ENCODE peak calls at places on chromosomes 3 and 15, in six cellular contexts. One of them, this sample, is unnamed.

GRCh38 chr3:82938821-82939328 is 1177.4 kb upstream of the GBE1 start:
- DNase-seq in Peyer's patch: peak
- DNase-seq in uterus: no peak
- DNase-seq in A549: no peak
- DNase-seq in stomach: no peak
- DNase-seq in ovary: no peak
- DNase-seq in this sample: no peak

GRCh38 chr3:121654493-121655385 is 6.0 kb downstream of the HCLS1 start:
- DNase-seq in Peyer's patch: no peak
- DNase-seq in uterus: no peak
- DNase-seq in A549: no peak
- DNase-seq in stomach: no peak
- DNase-seq in ovary: no peak
- DNase-seq in this sample: no peak

GRCh38 chr3:46942481-46943236 is 33.9 kb downstream of the CCDC12 start:
- DNase-seq in Peyer's patch: no peak
- DNase-seq in uterus: no peak
- DNase-seq in A549: no peak
- DNase-seq in stomach: no peak
- DNase-seq in ovary: no peak
- DNase-seq in this sample: no peak

GRCh38 chr3:21785765-21786453 is 34.9 kb upstream of the ZNF385D start:
- DNase-seq in Peyer's patch: no peak
- DNase-seq in uterus: no peak
- DNase-seq in A549: no peak
- DNase-seq in stomach: no peak
- DNase-seq in ovary: no peak
- DNase-seq in this sample: no peak

GRCh38 chr3:54999159-54999558 is 71.3 kb upstream of the LRTM1 start:
- DNase-seq in Peyer's patch: no peak
- DNase-seq in uterus: peak
- DNase-seq in A549: peak
- DNase-seq in stomach: no peak
- DNase-seq in ovary: no peak
- DNase-seq in this sample: no peak

GRCh38 chr3:100537646-100538338 is 45.4 kb downstream of the TMEM45A start:
- DNase-seq in Peyer's patch: no peak
- DNase-seq in uterus: no peak
- DNase-seq in A549: no peak
- DNase-seq in stomach: no peak
- DNase-seq in ovary: no peak
- DNase-seq in this sample: no peak

GRCh38 chr3:19866751-19867347 is 67.2 kb downstream of the EFHB start:
- DNase-seq in Peyer's patch: peak
- DNase-seq in uterus: peak
- DNase-seq in A549: peak
- DNase-seq in stomach: peak
- DNase-seq in ovary: peak
- DNase-seq in this sample: peak

GRCh38 chr15:85494035-85494793 is 113.8 kb downstream of the AKAP13 start:
- DNase-seq in Peyer's patch: peak
- DNase-seq in uterus: no peak
- DNase-seq in A549: peak
- DNase-seq in stomach: no peak
- DNase-seq in ovary: no peak
- DNase-seq in this sample: peak

GRCh38 chr3:32384938-32385337 is 6.7 kb upstream of the CMTM7 start:
- DNase-seq in Peyer's patch: no peak
- DNase-seq in uterus: no peak
- DNase-seq in A549: no peak
- DNase-seq in stomach: no peak
- DNase-seq in ovary: no peak
- DNase-seq in this sample: no peak

GRCh38 chr15:51846463-51847230 is 17.2 kb downstream of the TMOD3 start:
- DNase-seq in Peyer's patch: no peak
- DNase-seq in uterus: no peak
- DNase-seq in A549: no peak
- DNase-seq in stomach: no peak
- DNase-seq in ovary: no peak
- DNase-seq in this sample: no peak

GRCh38 chr3:169454823-169455222 is 208.7 kb downstream of the MECOM start:
- DNase-seq in Peyer's patch: no peak
- DNase-seq in uterus: no peak
- DNase-seq in A549: no peak
- DNase-seq in stomach: no peak
- DNase-seq in ovary: no peak
- DNase-seq in this sample: no peak

GRCh38 chr3:45056608-45057301 is 30.7 kb downstream of the CLEC3B start:
- DNase-seq in Peyer's patch: no peak
- DNase-seq in uterus: no peak
- DNase-seq in A549: no peak
- DNase-seq in stomach: no peak
- DNase-seq in ovary: no peak
- DNase-seq in this sample: peak

GRCh38 chr3:63193647-63194046 is 84.5 kb upstream of the SYNPR start:
- DNase-seq in Peyer's patch: no peak
- DNase-seq in uterus: no peak
- DNase-seq in A549: no peak
- DNase-seq in stomach: no peak
- DNase-seq in ovary: no peak
- DNase-seq in this sample: no peak

GRCh38 chr3:195268608-195269309 is 2.2 kb downstream of the XXYLT1 start:
- DNase-seq in Peyer's patch: no peak
- DNase-seq in uterus: no peak
- DNase-seq in A549: no peak
- DNase-seq in stomach: no peak
- DNase-seq in ovary: no peak
- DNase-seq in this sample: no peak

GRCh38 chr3:179309225-179310109 is 13.4 kb upstream of the ZNF639 start:
- DNase-seq in Peyer's patch: no peak
- DNase-seq in uterus: no peak
- DNase-seq in A549: no peak
- DNase-seq in stomach: no peak
- DNase-seq in ovary: no peak
- DNase-seq in this sample: no peak

GRCh38 chr3:171190668-171191067 is 164.1 kb upstream of the SLC2A2 start:
- DNase-seq in Peyer's patch: no peak
- DNase-seq in uterus: no peak
- DNase-seq in A549: peak
- DNase-seq in stomach: no peak
- DNase-seq in ovary: no peak
- DNase-seq in this sample: no peak

GRCh38 chr3:186432189-186432588 is 70.2 kb upstream of the DGKG start:
- DNase-seq in Peyer's patch: no peak
- DNase-seq in uterus: no peak
- DNase-seq in A549: no peak
- DNase-seq in stomach: no peak
- DNase-seq in ovary: no peak
- DNase-seq in this sample: peak

GRCh38 chr3:23950303-23950702 is 5.2 kb downstream of the NR1D2 start:
- DNase-seq in Peyer's patch: no peak
- DNase-seq in uterus: no peak
- DNase-seq in A549: no peak
- DNase-seq in stomach: no peak
- DNase-seq in ovary: no peak
- DNase-seq in this sample: no peak

GRCh38 chr15:36601497-36601932 is 22.1 kb downstream of the CDIN1 start:
- DNase-seq in Peyer's patch: no peak
- DNase-seq in uterus: peak
- DNase-seq in A549: no peak
- DNase-seq in stomach: no peak
- DNase-seq in ovary: peak
- DNase-seq in this sample: peak

GRCh38 chr3:59451041-59451763 is 401.4 kb upstream of the CFAP20DC start:
- DNase-seq in Peyer's patch: peak
- DNase-seq in uterus: no peak
- DNase-seq in A549: no peak
- DNase-seq in stomach: no peak
- DNase-seq in ovary: no peak
- DNase-seq in this sample: peak

GRCh38 chr15:66294157-66294931 is 976 bp downstream of the DIS3L start:
- DNase-seq in Peyer's patch: peak
- DNase-seq in uterus: no peak
- DNase-seq in A549: peak
- DNase-seq in stomach: no peak
- DNase-seq in ovary: no peak
- DNase-seq in this sample: peak

GRCh38 chr3:99777210-99777549 is 40.5 kb upstream of the CMSS1 start:
- DNase-seq in Peyer's patch: no peak
- DNase-seq in uterus: no peak
- DNase-seq in A549: no peak
- DNase-seq in stomach: no peak
- DNase-seq in ovary: no peak
- DNase-seq in this sample: no peak

GRCh38 chr3:189841474-189842205 is 210.5 kb downstream of the TP63 start:
- DNase-seq in Peyer's patch: no peak
- DNase-seq in uterus: no peak
- DNase-seq in A549: no peak
- DNase-seq in stomach: no peak
- DNase-seq in ovary: no peak
- DNase-seq in this sample: no peak

GRCh38 chr15:77028451-77029165 is 33.7 kb downstream of the PSTPIP1 start:
- DNase-seq in Peyer's patch: peak
- DNase-seq in uterus: peak
- DNase-seq in A549: no peak
- DNase-seq in stomach: peak
- DNase-seq in ovary: peak
- DNase-seq in this sample: no peak
- H3K4me3 ChIP-seq in Peyer's patch: no peak
- H3K4me3 ChIP-seq in uterus: peak
- H3K4me3 ChIP-seq in A549: no peak
- H3K4me3 ChIP-seq in stomach: peak
- H3K4me3 ChIP-seq in ovary: no peak
- H3K4me3 ChIP-seq in this sample: no peak

DNA sequence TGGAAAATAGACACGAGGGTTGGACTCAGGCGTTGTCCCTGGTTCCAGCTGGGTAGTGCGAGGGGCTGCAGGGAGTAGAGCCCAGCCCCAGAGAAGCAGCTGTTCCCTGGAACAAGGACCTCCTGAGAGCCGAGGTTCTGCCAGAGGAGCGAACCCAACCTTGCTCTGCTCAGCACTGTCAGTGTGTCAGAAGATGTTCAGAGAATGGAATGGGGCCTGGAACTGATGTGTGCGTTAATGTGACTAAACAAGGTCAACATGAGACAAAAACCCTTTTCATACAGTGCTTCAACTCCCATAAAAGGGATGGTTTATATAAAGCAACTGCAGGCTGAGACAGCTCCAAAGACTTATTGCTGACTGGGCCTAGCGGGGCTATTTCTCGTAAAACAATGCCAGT is 35.5 kb upstream of the HACD2 start:
- DNase-seq in Peyer's patch: no peak
- DNase-seq in uterus: peak
- DNase-seq in A549: no peak
- DNase-seq in stomach: no peak
- DNase-seq in ovary: no peak
- DNase-seq in this sample: no peak
- TF ChIP-seq POLR2A in Peyer's patch: no peak
- TF ChIP-seq POLR2A in uterus: peak
- TF ChIP-seq POLR2A in A549: no peak
- TF ChIP-seq POLR2A in stomach: no peak
- TF ChIP-seq POLR2A in ovary: no peak
- TF ChIP-seq POLR2A in this sample: no peak

DNA sequence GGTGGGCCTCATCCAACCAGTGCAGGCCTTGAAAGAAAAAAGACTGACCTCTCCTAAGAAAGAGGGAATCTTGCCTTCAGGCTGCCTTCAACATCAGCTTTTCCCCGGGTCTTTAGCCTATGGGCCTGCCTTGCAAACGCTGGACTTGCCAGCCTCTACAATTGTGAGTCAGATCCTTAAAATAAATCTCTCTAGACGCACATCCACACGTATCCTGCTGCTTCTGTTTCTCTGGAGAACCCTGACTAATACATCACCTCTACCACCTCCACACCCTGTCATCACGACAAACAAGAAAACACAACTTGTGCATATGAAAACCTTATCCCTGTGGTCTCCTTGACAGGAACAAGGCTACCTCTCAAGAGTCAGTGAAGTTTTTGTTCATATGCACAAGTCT is 11.8 kb downstream of the CYFIP1 start:
- DNase-seq in Peyer's patch: peak
- DNase-seq in uterus: no peak
- DNase-seq in A549: peak
- DNase-seq in stomach: no peak
- DNase-seq in ovary: no peak
- DNase-seq in this sample: no peak
- H3K4me3 ChIP-seq in Peyer's patch: no peak
- H3K4me3 ChIP-seq in uterus: no peak
- H3K4me3 ChIP-seq in A549: no peak
- H3K4me3 ChIP-seq in stomach: no peak
- H3K4me3 ChIP-seq in ovary: no peak
- H3K4me3 ChIP-seq in this sample: no peak

GRCh38 chr3:10188798-10189556 is 24.3 kb downstream of the IRAK2 start:
- DNase-seq in Peyer's patch: no peak
- DNase-seq in uterus: no peak
- DNase-seq in A549: no peak
- DNase-seq in stomach: no peak
- DNase-seq in ovary: no peak
- DNase-seq in this sample: no peak

GRCh38 chr3:10192953-10193691 is 28.4 kb downstream of the IRAK2 start:
- DNase-seq in Peyer's patch: peak
- DNase-seq in uterus: peak
- DNase-seq in A549: peak
- DNase-seq in stomach: peak
- DNase-seq in ovary: peak
- DNase-seq in this sample: peak

GRCh38 chr3:10187295-10187876 is 22.7 kb downstream of the IRAK2 start:
- DNase-seq in Peyer's patch: no peak
- DNase-seq in uterus: no peak
- DNase-seq in A549: no peak
- DNase-seq in stomach: no peak
- DNase-seq in ovary: no peak
- DNase-seq in this sample: no peak

GRCh38 chr3:10187944-10188343 is 23.2 kb downstream of the IRAK2 start:
- DNase-seq in Peyer's patch: no peak
- DNase-seq in uterus: no peak
- DNase-seq in A549: no peak
- DNase-seq in stomach: no peak
- DNase-seq in ovary: no peak
- DNase-seq in this sample: no peak

DNA sequence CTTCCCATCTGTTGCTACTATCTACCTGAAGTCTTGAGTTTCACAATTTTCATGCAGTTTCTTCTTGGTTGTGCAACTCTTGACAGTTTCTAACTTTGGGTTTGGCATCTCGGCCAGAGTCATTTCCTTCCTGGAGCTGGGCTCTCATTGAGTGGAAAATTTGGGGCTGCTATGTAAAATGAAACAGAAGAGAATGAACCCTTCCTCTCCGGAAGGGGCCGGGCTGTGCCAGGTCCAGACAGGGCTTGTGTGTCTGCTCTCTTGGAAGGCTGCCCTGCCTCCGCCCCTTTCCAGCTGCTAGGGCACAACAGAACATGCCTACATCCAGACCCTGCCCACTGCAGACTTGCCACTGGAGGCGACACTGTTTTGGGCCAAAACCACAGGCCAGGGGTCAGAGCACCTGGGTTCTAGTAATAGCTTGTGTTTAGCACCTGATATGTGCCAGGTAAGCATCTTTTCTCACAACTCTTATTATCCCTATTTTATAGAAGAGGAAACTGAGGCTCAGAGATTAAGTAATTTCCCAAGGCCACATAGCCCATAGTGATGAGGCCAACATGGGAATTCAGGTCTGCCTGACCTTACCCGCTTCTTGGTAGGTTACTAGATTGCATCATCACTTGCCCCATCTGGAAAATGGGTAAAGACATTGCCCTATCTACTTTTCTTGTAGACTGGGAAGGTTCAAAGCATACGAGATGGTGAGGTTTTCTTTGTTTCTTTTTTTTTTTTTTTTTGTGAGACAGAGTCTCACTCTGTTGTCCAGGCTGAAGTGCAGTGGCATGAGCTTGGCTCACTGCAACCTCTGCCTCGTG is 25.0 kb downstream of the IRAK2 start:
- DNase-seq in Peyer's patch: peak
- DNase-seq in uterus: peak
- DNase-seq in A549: peak
- DNase-seq in stomach: peak
- DNase-seq in ovary: peak
- DNase-seq in this sample: peak
- TF ChIP-seq POLR2A in Peyer's patch: no peak
- TF ChIP-seq POLR2A in uterus: no peak
- TF ChIP-seq POLR2A in A549: no peak
- TF ChIP-seq POLR2A in stomach: no peak
- TF ChIP-seq POLR2A in ovary: no peak
- TF ChIP-seq POLR2A in this sample: no peak

This sample was measured in thyroid gland.